ENCODE peak calls at places on chromosomes 4 and X, in seven cellular contexts. K is SJSA1, V is substantia nigra, R is adrenal gland, M is RWPE1, T is Peyer's patch, I is endodermal cell. D is an unnamed sample.

GRCh38 chr4:168433576-168433975 is 46.7 kb downstream of the DDX60L start:
- DNase-seq in R (no peak), V (no peak), K (no peak), I (no peak), M (no peak), T (no peak), D (no peak)

GRCh38 chr4:42464550-42465124 is 67.3 kb downstream of the SHISA3 start:
- DNase-seq in V (no peak), R (no peak), I (no peak), T (no peak), K (no peak), M (no peak), D (no peak)

GRCh38 chrX:136021160-136021559 is 35.9 kb downstream of the SLC9A6 start:
- DNase-seq in T (no peak), R (no peak), M (no peak), K (no peak), I (no peak), V (no peak), D (no peak)

GRCh38 chrX:23012636-23013035 is 12.9 kb downstream of the DDX53 start:
- DNase-seq in T (no peak), K (no peak), V (no peak), R (no peak), M (no peak), I (no peak), D (no peak)

GRCh38 chrX:130578906-130579305 is 177.1 kb downstream of the RBMX2 start:
- DNase-seq in I (no peak), R (no peak), M (no peak), K (no peak), T (no peak), V (no peak), D (no peak)

GRCh38 chr4:20299515-20299914 is 47.8 kb downstream of the SLIT2 start:
- DNase-seq in I (no peak), M (no peak), K (no peak), T (no peak), V (no peak), R (no peak), D (no peak)

GRCh38 chrX:47112316-47112954 is 32.1 kb downstream of the NDUFB11 start:
- DNase-seq in V (no peak), K (no peak), I (peak; percentile 51), M (no peak), T (no peak), R (no peak), D (no peak)

GRCh38 chr4:169184686-169185085 is 86.1 kb downstream of the SH3RF1 start:
- DNase-seq in K (no peak), R (no peak), I (no peak), V (no peak), M (no peak), T (no peak), D (no peak)

GRCh38 chr4:127015616-127016015 is 617.1 kb upstream of the INTU start:
- DNase-seq in R (no peak), K (no peak), V (no peak), M (no peak), T (no peak), I (peak; percentile 53), D (no peak)

GRCh38 chr4:31545330-31545729 is 825.2 kb downstream of the PCDH7 start:
- DNase-seq in M (no peak), K (no peak), I (no peak), R (no peak), T (no peak), V (no peak), D (no peak)

GRCh38 chrX:152861116-152861515 is 30.3 kb downstream of the NSDHL start:
- DNase-seq in V (no peak), K (no peak), R (no peak), I (no peak), T (no peak), M (no peak), D (no peak)

GRCh38 chrX:34638116-34638515 is 19.0 kb downstream of the TMEM47 start:
- DNase-seq in K (no peak), R (no peak), T (no peak), M (no peak), V (no peak), I (no peak), D (no peak)

GRCh38 chr4:78496021-78496643 is 55.4 kb upstream of the ANXA3 start:
- DNase-seq in K (no peak), R (no peak), I (no peak), V (no peak), M (no peak), T (no peak), D (no peak)

GRCh38 chr4:87855540-87855939 is 22.8 kb downstream of the MEPE start:
- DNase-seq in M (no peak), V (no peak), R (no peak), T (no peak), K (no peak), I (no peak), D (no peak)

GRCh38 chrX:119266364-119266995 is 30.4 kb downstream of the PGRMC1 start:
- DNase-seq in R (no peak), M (peak; percentile 24), K (no peak), I (peak; percentile 51), T (no peak), V (no peak), D (no peak)

GRCh38 chr4:140968371-140968770 is 164.9 kb downstream of the RNF150 start:
- DNase-seq in K (no peak), R (no peak), I (no peak), T (no peak), M (no peak), V (no peak), D (no peak)

GRCh38 chr4:3747582-3747906 is 18.6 kb upstream of the ADRA2C start:
- DNase-seq in I (peak; percentile 92), V (no peak), K (no peak), R (no peak), T (no peak), M (no peak), D (no peak)

GRCh38 chrX:72392816-72393800 is 87.4 kb upstream of the CITED1 start:
- DNase-seq in I (no peak), V (no peak), K (no peak), M (no peak), T (no peak), R (no peak), D (no peak)

GRCh38 chr4:188783606-188784157 is 644.4 kb downstream of the TRIML1 start:
- DNase-seq in I (no peak), M (no peak), V (no peak), R (no peak), K (no peak), T (no peak), D (no peak)

GRCh38 chr4:74932832-74933561 is at the start of gene PARM1:
- DNase-seq in K (peak; percentile 83), I (peak; percentile 97), T (peak; percentile 83), V (peak; percentile 80), R (peak; percentile 87), M (peak; percentile 75), D (peak; percentile 16)

GRCh38 chr4:96146686-96147085 is 306.8 kb downstream of the PDHA2 start:
- DNase-seq in K (no peak), T (no peak), V (no peak), M (no peak), R (no peak), I (no peak), D (no peak)

GRCh38 chr4:41432889-41433288 is 105.1 kb upstream of the LIMCH1 start:
- DNase-seq in V (no peak), T (no peak), I (peak; percentile 65), K (no peak), R (no peak), M (peak; percentile 18), D (no peak)

GRCh38 chr4:76634239-76634638 is 199.2 kb downstream of the SHROOM3 start:
- DNase-seq in K (peak; percentile 66), V (no peak), T (no peak), I (no peak), R (no peak), M (peak; percentile 78), D (peak; percentile 41)

GRCh38 chr4:110287130-110287529 is 88.7 kb upstream of the ELOVL6 start:
- DNase-seq in M (peak; percentile 65), T (no peak), I (no peak), V (no peak), K (no peak), R (no peak), D (peak; percentile 91)

GRCh38 chr4:80138556-80139538 is 58.5 kb upstream of the PRDM8 start:
- DNase-seq in R (no peak), T (peak; percentile 44), V (no peak), I (no peak), K (no peak), M (no peak), D (peak; percentile 26)

GRCh38 chrX:44903107-44903506 is 30.1 kb downstream of the KDM6A start:
- DNase-seq in V (no peak), K (no peak), I (no peak), M (peak; percentile 21), R (no peak), T (no peak), D (peak; percentile 37)

GRCh38 chr4:125315571-125316390 is 1.0 kb downstream of the FAT4 start:
- DNase-seq in R (peak; percentile 18), I (peak; percentile 85), M (peak; percentile 31), T (no peak), V (peak; percentile 40), K (peak; percentile 47), D (no peak)
- H3K27ac ChIP-seq in R (no peak overlapping the region), I (peak overlapping the region; percentile 90), M (peak overlapping the region; percentile 81), T (peak overlapping the region; percentile 89), V (peak overlapping the region; percentile 92), K (peak overlapping the region; percentile 75), D (no peak overlapping the region)

GRCh38 chr4:98686046-98686385 is 27.6 kb upstream of the TSPAN5 start:
- DNase-seq in I (no peak), V (no peak), M (no peak), K (no peak), R (no peak), T (no peak), D (no peak)
- H3K27ac ChIP-seq in I (no peak overlapping the region), V (no peak overlapping the region), M (no peak overlapping the region), K (no peak overlapping the region), R (no peak overlapping the region), T (no peak overlapping the region), D (no peak overlapping the region)

GRCh38 chrX:107206697-107207065 is 270 bp downstream of the DNAAF6 start:
- DNase-seq in T (no peak), R (no peak), K (no peak), M (no peak), V (no peak), I (no peak), D (no peak)
- H3K27ac ChIP-seq in T (no peak overlapping the region), R (no peak overlapping the region), K (no peak overlapping the region), M (peak overlapping the region; percentile 77), V (no peak overlapping the region), I (no peak overlapping the region), D (no peak overlapping the region)

GRCh38 chrX:9909254-9909653 is 57.9 kb upstream of the CLDN34 start:
- DNase-seq in R (no peak), V (no peak), T (no peak), M (no peak), K (no peak), I (no peak), D (no peak)

GRCh38 chrX:9917861-9918260 is 49.3 kb upstream of the CLDN34 start:
- DNase-seq in R (no peak), T (no peak), V (no peak), K (no peak), M (no peak), I (no peak), D (no peak)

GRCh38 chrX:9911479-9911878 is 55.7 kb upstream of the CLDN34 start:
- DNase-seq in V (no peak), M (peak; percentile 67), K (no peak), I (no peak), R (no peak), T (no peak), D (peak; percentile 46)

GRCh38 chrX:9912341-9912740 is 54.8 kb upstream of the CLDN34 start:
- DNase-seq in R (no peak), K (no peak), M (peak; percentile 29), V (no peak), T (no peak), I (peak; percentile 66), D (peak; percentile 56)

GRCh38 chrX:9913041-9913440 is 54.1 kb upstream of the CLDN34 start:
- DNase-seq in K (no peak), I (no peak), R (no peak), M (peak; percentile 60), T (no peak), V (no peak), D (no peak)
- H3K27ac ChIP-seq in K (no peak overlapping the region), I (peak overlapping the region; percentile 85), R (no peak overlapping the region), M (peak overlapping the region; percentile 90), T (no peak overlapping the region), V (no peak overlapping the region), D (peak overlapping the region; percentile 86)